ENCODE peak calls at places on chromosomes 12 and 14, in five cellular contexts. H is transverse colon, N is tibial nerve, X is A549, C is esophagus muscularis mucosa. Y is an unnamed sample.

GRCh38 chr14:50399251-50400032 is 2.8 kb upstream of the CDKL1 start:
- DNase-seq in H (peak), N (no peak), X (peak), C (no peak), Y (peak)

GRCh38 chr14:39459795-39460478 is 27.7 kb upstream of the FBXO33 start:
- DNase-seq in H (no peak), N (no peak), X (no peak), C (no peak), Y (no peak)

GRCh38 chr14:50559990-50560928 is at the start of gene ATL1:
- DNase-seq in H (peak), N (peak), X (peak), C (peak), Y (peak)

GRCh38 chr14:103488960-103489359 is 33.7 kb downstream of the CKB start:
- DNase-seq in H (no peak), N (no peak), X (no peak), C (no peak), Y (no peak)

GRCh38 chr12:92297932-92298681 is 152.5 kb upstream of the BTG1 start:
- DNase-seq in H (no peak), N (no peak), X (no peak), C (no peak), Y (no peak)

GRCh38 chr14:105974902-105975301 is 448.5 kb downstream of the TMEM121 start:
- DNase-seq in H (peak), N (no peak), X (no peak), C (no peak), Y (no peak)

GRCh38 chr14:71105177-71105576 is 197.9 kb downstream of the PCNX1 start:
- DNase-seq in H (no peak), N (no peak), X (no peak), C (no peak), Y (no peak)

GRCh38 chr12:29625359-29625953 is 128.0 kb upstream of the OVCH1 start:
- DNase-seq in H (no peak), N (no peak), X (no peak), C (no peak), Y (no peak)

DNA sequence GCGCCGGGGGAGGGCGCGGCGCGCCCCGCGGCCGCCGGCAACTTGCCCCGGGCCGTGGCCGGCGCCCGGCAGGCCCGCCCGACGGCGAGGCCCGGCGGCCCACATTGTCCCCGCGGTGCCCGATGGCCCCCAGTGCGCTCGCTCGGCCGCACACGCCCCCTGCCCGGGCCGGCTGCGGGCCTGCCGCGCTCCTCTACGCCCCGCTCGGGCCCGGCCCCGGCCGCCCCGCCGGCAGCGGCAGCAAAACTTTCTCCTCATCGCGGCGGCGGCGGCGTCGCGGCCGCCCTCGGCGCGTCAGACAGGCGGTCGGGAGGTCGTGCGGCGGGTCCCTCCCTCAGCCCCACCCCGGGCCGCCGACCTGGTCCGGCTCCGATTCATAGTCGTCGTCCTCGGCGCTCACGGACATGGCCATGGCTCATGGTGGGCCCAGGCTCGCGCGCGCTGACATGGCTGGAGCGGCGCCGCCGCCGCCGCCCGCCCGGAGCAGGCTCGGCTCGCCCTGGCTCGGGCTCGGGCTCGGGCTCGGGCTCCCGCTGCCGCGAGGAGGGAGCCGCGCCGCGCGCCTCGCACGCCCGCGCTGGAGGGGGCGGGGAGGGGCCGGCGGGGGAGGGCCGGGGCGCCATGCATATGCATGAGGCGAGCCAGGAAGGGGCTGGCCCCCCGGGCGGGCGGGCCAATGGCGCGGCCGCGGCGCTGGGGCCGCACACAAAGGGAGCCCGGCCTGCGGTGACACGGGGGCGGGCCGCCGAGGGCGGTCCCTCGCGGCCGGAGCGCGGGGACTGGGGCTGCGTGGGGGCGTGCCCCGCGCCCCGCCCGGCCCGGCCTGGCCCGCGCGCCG is 67.1 kb downstream of the RNF34 start:
- DNase-seq in H (peak), N (peak), X (peak), C (peak), Y (peak)
- TF ChIP-seq POLR2A in H (peak), N (no peak), X (peak), C (no peak), Y (no peak)

DNA sequence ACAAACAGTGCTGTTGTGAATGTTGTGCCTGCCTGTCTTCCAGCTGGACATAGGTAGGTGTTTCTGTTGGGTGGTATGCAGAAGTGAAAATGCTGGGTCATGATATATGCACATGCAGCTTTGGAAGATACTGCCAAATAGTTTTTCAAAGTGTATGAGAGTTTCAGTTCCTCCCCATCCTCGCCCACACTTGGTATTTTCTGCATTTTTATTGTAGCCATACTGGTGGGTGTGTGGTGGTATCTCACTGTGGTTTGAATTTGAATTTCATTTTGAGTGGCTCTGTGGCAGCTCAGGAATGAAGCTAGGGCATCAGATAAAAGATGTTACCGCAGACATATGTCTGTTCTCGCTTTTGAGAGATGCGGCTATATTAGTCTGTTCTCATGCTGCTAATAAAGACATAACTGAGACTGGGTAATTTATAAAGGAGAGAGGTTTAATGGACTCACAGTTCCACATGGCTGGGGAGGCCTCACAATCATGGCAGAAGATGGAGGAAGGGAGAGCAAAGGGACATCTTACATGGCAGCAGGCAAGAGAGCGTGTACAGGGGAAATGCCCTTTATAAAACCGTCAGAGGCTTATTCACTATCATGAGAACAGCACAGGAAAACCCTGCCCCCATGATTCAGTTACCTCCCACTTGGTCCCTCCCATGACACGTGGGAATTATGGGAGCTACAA is 183.1 kb downstream of the CAND1 start:
- DNase-seq in H (no peak), N (no peak), X (no peak), C (no peak), Y (no peak)
- H3K27ac ChIP-seq in H (no peak), N (no peak), X (no peak), C (no peak), Y (no peak)

GRCh38 chr14:72451081-72451972 is 442.6 kb downstream of the DPF3 start:
- DNase-seq in H (peak), N (no peak), X (no peak), C (no peak), Y (no peak)
- TF ChIP-seq EP300 in H (no peak), N (no peak), X (no peak), C (no peak), Y (no peak)

GRCh38 chr12:100473716-100474150 is at the start of gene NR1H4:
- DNase-seq in H (no peak), N (no peak), X (peak), C (no peak), Y (peak)

GRCh38 chr12:100472325-100472724 is 1.3 kb upstream of the NR1H4 start:
- DNase-seq in H (no peak), N (no peak), X (no peak), C (no peak), Y (no peak)

GRCh38 chr12:100474617-100475016 is 951 bp downstream of the NR1H4 start:
- DNase-seq in H (no peak), N (no peak), X (no peak), C (no peak), Y (no peak)

GRCh38 chr12:100473050-100473715 is 483 bp upstream of the NR1H4 start:
- DNase-seq in H (no peak), N (no peak), X (no peak), C (no peak), Y (no peak)

DNA sequence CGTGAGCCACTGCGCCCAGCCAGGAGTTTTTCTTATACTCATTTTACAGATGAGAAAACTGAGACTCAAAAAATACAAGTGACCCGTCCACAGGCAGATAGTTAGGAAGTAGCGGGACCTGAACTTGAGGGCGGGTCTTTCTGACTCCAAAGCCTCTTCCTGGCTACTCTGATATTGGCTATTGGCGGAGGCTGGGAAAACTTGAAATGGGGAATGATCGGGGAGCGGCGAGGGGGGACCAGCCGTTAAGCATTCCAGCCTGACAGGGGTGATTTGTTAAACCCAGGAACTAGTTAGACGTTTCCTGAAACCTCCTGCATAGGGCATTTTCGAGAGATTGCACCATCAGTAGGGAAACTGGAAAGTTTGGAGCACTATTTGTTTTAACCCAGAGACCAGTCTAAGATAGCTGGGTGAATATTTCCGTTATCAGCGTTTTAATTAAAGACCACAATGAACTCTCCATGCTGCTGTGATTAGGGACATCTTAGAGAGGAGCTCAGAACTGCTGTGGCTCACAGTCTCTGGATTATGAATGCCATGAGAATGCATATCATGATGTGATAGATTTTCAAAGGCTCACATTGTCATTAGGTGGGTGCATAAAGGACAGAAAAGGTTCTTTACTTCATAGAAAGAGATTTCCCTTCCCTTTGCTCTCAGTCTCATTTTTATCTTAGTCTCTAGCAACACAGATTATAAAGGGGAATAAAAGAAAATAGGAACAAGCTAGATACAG is 2.5 kb downstream of the NR1H4 start:
- DNase-seq in H (no peak), N (no peak), X (no peak), C (no peak), Y (no peak)
- TF ChIP-seq POLR2A in H (no peak), N (no peak), X (no peak), C (no peak), Y (no peak)

Y was measured in ovary.